ENCODE peak calls at places on chromosome 3, in eight cellular contexts. K is mesothelial cell of epicardium; Y is skeletal muscle cell; B is activated CD4-positive, alpha-beta T cell treated with anti-CD3 and anti-CD28 coated beads for 1 hour; Q is bronchial epithelial cell; W is GM12864; F is mucosa of gallbladder; R is brain microvascular endothelial cell. E is an unnamed sample.

GRCh38 chr3:42733501-42734262 is 31.1 kb upstream of the HHATL start:
- DNase-seq in K (no peak), Y (no peak), B (peak; percentile 7), Q (no peak), W (no peak), F (no peak), R (no peak), E (no peak)

GRCh38 chr3:14689247-14689980 is 14.5 kb downstream of the C3orf20 start:
- DNase-seq in K (no peak), Y (no peak), B (no peak), Q (no peak), W (no peak), F (no peak), R (no peak), E (no peak)

GRCh38 chr3:128736598-128736997 is 10.6 kb downstream of the RAB7A start:
- DNase-seq in K (no peak), Y (no peak), B (no peak), Q (peak; percentile 86), W (no peak), F (no peak), R (no peak), E (peak; percentile 71)

GRCh38 chr3:115862099-115862498 is 238.8 kb downstream of the GAP43 start:
- DNase-seq in K (no peak), Y (no peak), B (no peak), Q (no peak), W (no peak), F (no peak), R (no peak), E (no peak)

GRCh38 chr3:72520690-72521308 is 327.4 kb downstream of the SHQ1 start:
- DNase-seq in K (no peak), Y (peak; percentile 53), B (no peak), Q (peak; percentile 93), W (no peak), F (no peak), R (peak; percentile 25), E (peak; percentile 86)

GRCh38 chr3:121648219-121648958 is 12.3 kb downstream of the HCLS1 start:
- DNase-seq in K (no peak), Y (peak; percentile 55), B (no peak), Q (peak; percentile 37), W (no peak), F (no peak), R (no peak), E (no peak)

GRCh38 chr3:158452324-158452723 is 118.7 kb upstream of the MLF1 start:
- DNase-seq in K (no peak), Y (no peak), B (no peak), Q (peak; percentile 75), W (no peak), F (no peak), R (no peak), E (peak; percentile 26)

GRCh38 chr3:124115279-124115678 is 123.4 kb upstream of the ROPN1 start:
- DNase-seq in K (no peak), Y (no peak), B (no peak), Q (no peak), W (no peak), F (no peak), R (no peak), E (no peak)

GRCh38 chr3:42084593-42084992 is 6.6 kb upstream of the TRAK1 start:
- DNase-seq in K (no peak), Y (no peak), B (no peak), Q (no peak), W (no peak), F (no peak), R (no peak), E (no peak)

GRCh38 chr3:189834462-189834861 is 203.3 kb downstream of the TP63 start:
- DNase-seq in K (no peak), Y (no peak), B (no peak), Q (peak; percentile 49), W (no peak), F (no peak), R (no peak), E (peak; percentile 57)

GRCh38 chr3:64342940-64343691 is 117.8 kb upstream of the PRICKLE2 start:
- DNase-seq in K (no peak), Y (peak; percentile 97), B (no peak), Q (peak; percentile 96), W (no peak), F (no peak), R (peak; percentile 87), E (peak; percentile 91)

GRCh38 chr3:98884675-98885371 is 16.7 kb downstream of the DCBLD2 start:
- DNase-seq in K (no peak), Y (no peak), B (no peak), Q (no peak), W (no peak), F (no peak), R (no peak), E (no peak)

GRCh38 chr3:186082150-186082549 is 26.7 kb downstream of the ETV5 start:
- DNase-seq in K (no peak), Y (no peak), B (no peak), Q (no peak), W (no peak), F (no peak), R (no peak), E (no peak)

GRCh38 chr3:33732394-33732793 is 14.3 kb upstream of the CLASP2 start:
- DNase-seq in K (no peak), Y (no peak), B (no peak), Q (no peak), W (no peak), F (no peak), R (no peak), E (no peak)

GRCh38 chr3:55620361-55621025 is 133.4 kb upstream of the WNT5A start:
- DNase-seq in K (no peak), Y (no peak), B (no peak), Q (no peak), W (peak; percentile 59), F (no peak), R (peak; percentile 27), E (peak; percentile 41)

GRCh38 chr3:71265365-71265935 is 318.1 kb downstream of the FOXP1 start:
- DNase-seq in K (no peak), Y (no peak), B (no peak), Q (no peak), W (no peak), F (no peak), R (no peak), E (no peak)

GRCh38 chr3:61560452-61561373 is 658 bp upstream of the PTPRG start:
- DNase-seq in K (peak; percentile 58), Y (peak; percentile 54), B (no peak), Q (peak; percentile 66), W (no peak), F (peak; percentile 70), R (peak; percentile 74), E (peak; percentile 78)

GRCh38 chr3:126946387-126946786 is 36.5 kb upstream of the PLXNA1 start:
- DNase-seq in K (no peak), Y (no peak), B (no peak), Q (no peak), W (no peak), F (no peak), R (no peak), E (no peak)

GRCh38 chr3:174862101-174862500 is 3.0 kb downstream of the NAALADL2 start:
- DNase-seq in K (no peak), Y (no peak), B (no peak), Q (peak; percentile 77), W (no peak), F (peak; percentile 47), R (no peak), E (peak; percentile 66)

GRCh38 chr3:51943451-51944391 is 1.6 kb downstream of the PARP3 start:
- DNase-seq in K (no peak), Y (no peak), B (no peak), Q (no peak), W (no peak), F (no peak), R (no peak), E (no peak)

GRCh38 chr3:101065962-101066361 is 72.7 kb upstream of the ABI3BP start:
- DNase-seq in K (no peak), Y (peak; percentile 85), B (no peak), Q (peak; percentile 95), W (no peak), F (no peak), R (peak; percentile 78), E (peak; percentile 90)

GRCh38 chr3:178532414-178532813 is 3.8 kb upstream of the KCNMB2 start:
- DNase-seq in K (no peak), Y (no peak), B (no peak), Q (peak; percentile 27), W (no peak), F (no peak), R (no peak), E (no peak)

GRCh38 chr3:157282261-157283191 is 122.6 kb upstream of the CCNL1 start:
- DNase-seq in K (no peak), Y (peak; percentile 99), B (no peak), Q (peak; percentile 72), W (no peak), F (no peak), R (peak; percentile 91), E (peak; percentile 55)

GRCh38 chr3:68306571-68306970 is 625.8 kb downstream of the TAFA4 start:
- DNase-seq in K (no peak), Y (no peak), B (no peak), Q (no peak), W (no peak), F (peak; percentile 28), R (no peak), E (no peak)

GRCh38 chr3:15558581-15558980 is 37.1 kb upstream of the COLQ start:
- DNase-seq in K (no peak), Y (no peak), B (no peak), Q (no peak), W (no peak), F (no peak), R (no peak), E (no peak)

GRCh38 chr3:158977497-158977896 is 175.6 kb downstream of the MFSD1 start:
- DNase-seq in K (no peak), Y (no peak), B (no peak), Q (no peak), W (no peak), F (peak; percentile 51), R (no peak), E (no peak)

GRCh38 chr3:42535981-42536784 is 33.7 kb downstream of the VIPR1 start:
- DNase-seq in K (no peak), Y (no peak), B (no peak), Q (peak; percentile 49), W (no peak), F (no peak), R (peak; percentile 29), E (peak; percentile 21)

GRCh38 chr3:115148142-115148790 is 1.2 kb upstream of the ZBTB20 start:
- DNase-seq in K (no peak), Y (no peak), B (no peak), Q (peak; percentile 3), W (no peak), F (no peak), R (no peak), E (no peak)

GRCh38 chr3:190531406-190531805 is 17.5 kb downstream of the IL1RAP start:
- DNase-seq in K (no peak), Y (no peak), B (no peak), Q (peak; percentile 95), W (no peak), F (no peak), R (no peak), E (peak; percentile 73)

GRCh38 chr3:109257269-109257668 is 59.0 kb downstream of the DPPA2 start:
- DNase-seq in K (no peak), Y (peak; percentile 37), B (no peak), Q (no peak), W (no peak), F (peak; percentile 14), R (peak; percentile 92), E (no peak)

GRCh38 chr3:65979731-65980130 is 59.0 kb downstream of the MAGI1 start:
- DNase-seq in K (no peak), Y (no peak), B (no peak), Q (no peak), W (no peak), F (no peak), R (peak; percentile 63), E (no peak)

GRCh38 chr3:45480218-45480617 is 91.8 kb downstream of the LARS2 start:
- DNase-seq in K (no peak), Y (no peak), B (no peak), Q (peak; percentile 56), W (no peak), F (no peak), R (no peak), E (peak; percentile 25)

GRCh38 chr3:119831941-119832371 is 50.1 kb downstream of the NR1I2 start:
- DNase-seq in K (no peak), Y (no peak), B (no peak), Q (no peak), W (no peak), F (no peak), R (peak; percentile 86), E (peak; percentile 39)

GRCh38 chr3:4290272-4290893 is 12.8 kb upstream of the SETMAR start:
- DNase-seq in K (no peak), Y (no peak), B (no peak), Q (peak; percentile 50), W (no peak), F (peak; percentile 43), R (peak; percentile 54), E (peak; percentile 25)

E was measured in mammary epithelial cell.